ENCODE peak calls at places on chromosomes 11 and 22, in four cellular contexts. M is epithelial cell of esophagus, N is HCT116, I is upper lobe of left lung. B is an unnamed sample.

GRCh38 chr11:91220476-91221202 is 997.8 kb upstream of the CHORDC1 start:
- DNase-seq in M (peak), N (no peak), I (no peak), B (peak)

GRCh38 chr11:9530020-9530628 is 43.3 kb upstream of the WEE1 start:
- DNase-seq in M (peak), N (no peak), I (no peak), B (no peak)

GRCh38 chr22:35357883-35358621 is 22.8 kb upstream of the HMOX1 start:
- DNase-seq in M (peak), N (peak), I (no peak), B (peak)

GRCh38 chr11:109583996-109584395 is 162.0 kb downstream of the C11orf87 start:
- DNase-seq in M (no peak), N (no peak), I (no peak), B (no peak)

GRCh38 chr11:114167355-114168085 is 108.0 kb downstream of the ZBTB16 start:
- DNase-seq in M (no peak), N (no peak), I (no peak), B (no peak)

GRCh38 chr11:72609045-72609444 is 65.2 kb downstream of the PDE2A start:
- DNase-seq in M (peak), N (no peak), I (no peak), B (peak)

GRCh38 chr11:70647188-70648166 is 249.1 kb downstream of the CTTN start:
- DNase-seq in M (no peak), N (no peak), I (no peak), B (no peak)

GRCh38 chr11:46300270-46300669 is 22.8 kb downstream of the CREB3L1 start:
- DNase-seq in M (peak), N (no peak), I (no peak), B (no peak)

GRCh38 chr11:106447631-106448191 is 370.2 kb downstream of the AASDHPPT start:
- DNase-seq in M (no peak), N (no peak), I (no peak), B (peak)

GRCh38 chr11:77198440-77198849 is 70.4 kb downstream of the MYO7A start:
- DNase-seq in M (peak), N (peak), I (no peak), B (peak)

GRCh38 chr11:132423266-132423665 is 1052.9 kb downstream of the NTM start:
- DNase-seq in M (no peak), N (no peak), I (no peak), B (no peak)

GRCh38 chr22:36148411-36148810 is 12.1 kb downstream of the APOL3 start:
- DNase-seq in M (no peak), N (no peak), I (no peak), B (no peak)

GRCh38 chr11:75541301-75541929 is 15.7 kb upstream of the GDPD5 start:
- DNase-seq in M (no peak), N (no peak), I (no peak), B (no peak)

GRCh38 chr11:85844439-85845051 is 10.6 kb upstream of the CCDC83 start:
- DNase-seq in M (peak), N (peak), I (no peak), B (peak)

GRCh38 chr22:44389181-44389580 is 76.4 kb upstream of the SHISAL1 start:
- DNase-seq in M (no peak), N (no peak), I (peak), B (no peak)

GRCh38 chr11:17560281-17561110 is 13.4 kb downstream of the OTOG start:
- DNase-seq in M (no peak), N (no peak), I (no peak), B (no peak)

GRCh38 chr11:77630311-77630710 is 7.3 kb downstream of the CLNS1A start:
- DNase-seq in M (no peak), N (no peak), I (no peak), B (no peak)

GRCh38 chr11:21888814-21889213 is 304.1 kb upstream of the ANO5 start:
- DNase-seq in M (peak), N (no peak), I (no peak), B (peak)

GRCh38 chr11:24833598-24833997 is 336.7 kb downstream of the LUZP2 start:
- DNase-seq in M (no peak), N (no peak), I (peak), B (no peak)

GRCh38 chr22:30874431-30875370 is 93.9 kb downstream of the MORC2 start:
- DNase-seq in M (no peak), N (no peak), I (no peak), B (no peak)

GRCh38 chr22:18024276-18024939 is at the start of gene MICAL3:
- DNase-seq in M (peak), N (peak), I (peak), B (peak)

GRCh38 chr22:30978304-30978962 is 9.4 kb downstream of the TUG1 start:
- DNase-seq in M (no peak), N (no peak), I (no peak), B (no peak)

GRCh38 chr11:76617553-76618265 is 52.8 kb downstream of the LRRC32 start:
- DNase-seq in M (no peak), N (no peak), I (no peak), B (peak)

GRCh38 chr11:88320149-88320559 is 17.4 kb downstream of the CTSC start:
- DNase-seq in M (no peak), N (no peak), I (no peak), B (peak)

GRCh38 chr22:24155597-24156145 is 25.6 kb upstream of the SUSD2 start:
- DNase-seq in M (peak), N (no peak), I (peak), B (peak)

GRCh38 chr11:108009497-108010360 is 1.0 kb downstream of the CUL5 start:
- DNase-seq in M (peak), N (no peak), I (no peak), B (peak)

GRCh38 chr11:67732045-67732787 is 57.8 kb upstream of the ALDH3B2 start:
- DNase-seq in M (no peak), N (peak), I (peak), B (no peak)

GRCh38 chr22:38087855-38088254 is 3.9 kb upstream of the SLC16A8 start:
- DNase-seq in M (no peak), N (no peak), I (peak), B (no peak)

GRCh38 chr22:23675502-23676415 is 15.1 kb upstream of the RGL4 start:
- DNase-seq in M (no peak), N (no peak), I (no peak), B (no peak)

GRCh38 chr22:42214625-42215415 is 55.6 kb downstream of the TCF20 start:
- DNase-seq in M (no peak), N (no peak), I (peak), B (no peak)

GRCh38 chr22:48741540-48741939 is 1086.1 kb downstream of the BRD1 start:
- DNase-seq in M (no peak), N (no peak), I (no peak), B (no peak)

GRCh38 chr11:79963886-79964660 is 523.2 kb upstream of the TENM4 start:
- DNase-seq in M (no peak), N (no peak), I (no peak), B (no peak)

GRCh38 chr11:79957702-79958101 is 516.9 kb upstream of the TENM4 start:
- DNase-seq in M (no peak), N (no peak), I (no peak), B (no peak)

GRCh38 chr11:79953629-79954028 is 512.8 kb upstream of the TENM4 start:
- DNase-seq in M (no peak), N (no peak), I (no peak), B (no peak)

GRCh38 chr11:79956061-79956460 is 515.2 kb upstream of the TENM4 start:
- DNase-seq in M (no peak), N (no peak), I (no peak), B (no peak)

GRCh38 chr11:79959318-79959717 is 518.5 kb upstream of the TENM4 start:
- DNase-seq in M (no peak), N (no peak), I (no peak), B (no peak)
- H3K4me3 ChIP-seq in M (no peak), N (no peak), I (no peak), B (no peak)

DNA sequence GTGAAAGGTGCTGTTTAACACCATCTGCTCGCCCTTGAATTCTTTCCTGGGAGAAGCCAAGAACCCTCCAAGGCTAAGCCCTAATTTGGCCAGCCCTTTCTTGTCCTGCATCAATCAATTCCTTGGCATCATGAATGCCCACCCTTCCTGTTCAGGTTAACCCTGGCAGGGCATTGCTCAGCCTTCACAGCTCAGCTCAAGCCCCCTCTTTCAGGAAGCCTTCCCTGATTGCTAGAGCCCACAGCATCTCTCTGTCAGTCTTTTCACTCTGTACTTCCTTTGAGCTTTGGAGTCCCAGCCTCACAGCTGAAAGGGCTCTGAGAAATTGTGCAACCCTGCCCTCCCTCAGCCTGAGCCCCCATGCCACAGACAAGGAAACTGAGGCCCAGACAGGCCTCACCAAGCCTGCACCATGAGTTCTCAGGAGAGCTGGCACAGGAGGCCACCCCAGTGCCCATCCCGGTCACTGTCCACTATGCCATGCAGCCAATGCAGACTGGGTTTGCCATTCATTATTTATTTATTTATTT is 16.9 kb downstream of the RPL3 start:
- DNase-seq in M (no peak), N (no peak), I (no peak), B (no peak)
- H3K4me3 ChIP-seq in M (no peak), N (no peak), I (no peak), B (no peak)

GRCh38 chr11:83827940-83828554 is 541.9 kb upstream of the CCDC90B start:
- DNase-seq in M (peak), N (peak), I (no peak), B (peak)
- H3K4me3 ChIP-seq in M (no peak), N (no peak), I (peak), B (peak)

GRCh38 chr11:64809781-64810241 is 540 bp downstream of the MEN1 start:
- DNase-seq in M (peak), N (peak), I (peak), B (no peak)
- H3K4me3 ChIP-seq in M (peak), N (peak), I (peak), B (peak)

GRCh38 chr11:44268807-44269080 is 41.2 kb downstream of the ALX4 start:
- DNase-seq in M (no peak), N (no peak), I (no peak), B (no peak)

GRCh38 chr11:44271286-44271685 is 38.7 kb downstream of the ALX4 start:
- DNase-seq in M (no peak), N (no peak), I (no peak), B (no peak)

GRCh38 chr11:44270403-44271192 is 39.3 kb downstream of the ALX4 start:
- DNase-seq in M (no peak), N (no peak), I (peak), B (no peak)

GRCh38 chr11:44268073-44268806 is 41.7 kb downstream of the ALX4 start:
- DNase-seq in M (no peak), N (no peak), I (no peak), B (no peak)

DNA sequence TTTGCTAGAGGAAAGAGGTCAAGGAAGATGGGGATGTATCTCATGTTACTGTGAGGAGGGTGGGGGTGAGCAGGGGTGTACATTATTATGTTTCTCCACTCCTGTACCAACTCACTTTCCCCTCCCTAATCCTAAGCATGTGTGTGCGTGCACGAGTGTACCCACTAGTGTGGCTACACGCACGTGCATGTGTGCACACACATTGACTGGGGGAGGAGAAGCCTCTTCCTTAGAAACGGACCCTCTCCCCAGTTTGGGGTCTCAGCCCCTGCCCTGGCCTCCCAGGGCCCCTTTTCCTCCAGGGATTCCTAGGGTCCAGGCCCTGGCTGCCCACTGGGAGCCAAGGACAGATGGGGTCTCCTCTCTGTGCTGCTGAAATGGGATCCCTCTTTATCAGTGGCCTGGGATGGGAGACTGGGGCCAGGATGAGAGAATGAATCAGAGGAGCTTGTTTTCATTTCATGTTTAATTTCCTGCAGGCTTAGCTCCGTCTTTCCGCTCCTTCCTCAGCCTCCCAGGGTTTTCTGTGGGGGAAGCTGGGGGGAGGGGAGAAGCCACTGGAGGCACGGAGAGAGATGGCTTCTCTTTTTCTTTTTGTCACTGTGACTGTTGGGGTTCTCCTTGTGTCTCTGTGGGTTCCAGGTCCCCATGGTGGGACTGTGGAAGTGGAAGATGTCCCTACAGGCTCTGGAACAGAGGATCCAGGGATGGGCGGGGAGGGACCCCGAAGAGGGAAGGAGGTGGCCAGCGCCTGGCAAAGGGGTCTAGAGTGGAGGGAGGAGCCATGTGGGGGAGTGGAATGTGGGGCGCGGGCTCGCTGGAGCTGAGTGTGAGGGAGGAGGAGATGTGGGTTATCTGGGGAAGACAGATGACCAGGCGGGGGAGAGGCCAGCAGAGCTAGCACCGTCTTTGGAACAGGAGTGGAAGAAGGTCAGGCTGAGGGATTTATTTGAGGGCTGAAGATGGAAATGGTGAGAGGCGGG is 40.3 kb downstream of the ALX4 start:
- DNase-seq in M (no peak), N (no peak), I (no peak), B (peak)
- H3K4me3 ChIP-seq in M (no peak), N (no peak), I (no peak), B (no peak)

GRCh38 chr11:111976614-111977140 is 39.5 kb downstream of the DIXDC1 start:
- DNase-seq in M (peak), N (no peak), I (peak), B (no peak)
- H3K4me3 ChIP-seq in M (peak), N (no peak), I (peak), B (peak)

GRCh38 chr22:45866398-45867117 is 110.4 kb downstream of the WNT7B start:
- DNase-seq in M (no peak), N (no peak), I (peak), B (no peak)

GRCh38 chr22:45867118-45867905 is 109.7 kb downstream of the WNT7B start:
- DNase-seq in M (no peak), N (no peak), I (peak), B (peak)

GRCh38 chr22:45868586-45869443 is 108.1 kb downstream of the WNT7B start:
- DNase-seq in M (no peak), N (no peak), I (peak), B (no peak)

GRCh38 chr22:45869448-45869847 is 107.5 kb downstream of the WNT7B start:
- DNase-seq in M (no peak), N (no peak), I (peak), B (no peak)

GRCh38 chr22:45867906-45868555 is 108.9 kb downstream of the WNT7B start:
- DNase-seq in M (no peak), N (no peak), I (peak), B (no peak)
- H3K4me3 ChIP-seq in M (no peak), N (no peak), I (peak), B (no peak)